ENCODE peak calls at places on chromosome 6, in nine cellular contexts. One of them, this sample, is unnamed.

GRCh38 chr6:51559059-51559458 is 528.4 kb downstream of the PKHD1 start:
- DNase-seq in adrenal gland: no peak
- DNase-seq in K562: no peak
- DNase-seq in B cell: no peak
- DNase-seq in AG09309: no peak
- DNase-seq in fibroblast of the aortic adventitia: no peak
- DNase-seq in nephron progenitor cell: no peak
- DNase-seq in neural progenitor cell: no peak
- DNase-seq in lower leg skin: no peak
- DNase-seq in this sample: no peak

GRCh38 chr6:53189554-53189953 is 40.9 kb upstream of the GCM1 start:
- DNase-seq in adrenal gland: no peak
- DNase-seq in K562: no peak
- DNase-seq in B cell: no peak
- DNase-seq in AG09309: peak; percentile 27
- DNase-seq in fibroblast of the aortic adventitia: peak; percentile 85
- DNase-seq in nephron progenitor cell: no peak
- DNase-seq in neural progenitor cell: no peak
- DNase-seq in lower leg skin: no peak
- DNase-seq in this sample: no peak

GRCh38 chr6:170190046-170190445 is 100.8 kb downstream of the DLL1 start:
- DNase-seq in adrenal gland: no peak
- DNase-seq in K562: no peak
- DNase-seq in B cell: no peak
- DNase-seq in AG09309: no peak
- DNase-seq in fibroblast of the aortic adventitia: no peak
- DNase-seq in nephron progenitor cell: no peak
- DNase-seq in neural progenitor cell: no peak
- DNase-seq in lower leg skin: no peak
- DNase-seq in this sample: no peak

GRCh38 chr6:25157842-25158241 is 121.3 kb upstream of the CARMIL1 start:
- DNase-seq in adrenal gland: no peak
- DNase-seq in K562: no peak
- DNase-seq in B cell: no peak
- DNase-seq in AG09309: no peak
- DNase-seq in fibroblast of the aortic adventitia: no peak
- DNase-seq in nephron progenitor cell: no peak
- DNase-seq in neural progenitor cell: no peak
- DNase-seq in lower leg skin: no peak
- DNase-seq in this sample: no peak

GRCh38 chr6:132893772-132894490 is 79.6 kb downstream of the RPS12 start:
- DNase-seq in adrenal gland: no peak
- DNase-seq in K562: no peak
- DNase-seq in B cell: no peak
- DNase-seq in AG09309: no peak
- DNase-seq in fibroblast of the aortic adventitia: no peak
- DNase-seq in nephron progenitor cell: no peak
- DNase-seq in neural progenitor cell: no peak
- DNase-seq in lower leg skin: no peak
- DNase-seq in this sample: no peak

GRCh38 chr6:143569035-143569434 is 57.5 kb upstream of the FUCA2 start:
- DNase-seq in adrenal gland: no peak
- DNase-seq in K562: no peak
- DNase-seq in B cell: no peak
- DNase-seq in AG09309: no peak
- DNase-seq in fibroblast of the aortic adventitia: no peak
- DNase-seq in nephron progenitor cell: no peak
- DNase-seq in neural progenitor cell: no peak
- DNase-seq in lower leg skin: no peak
- DNase-seq in this sample: no peak

GRCh38 chr6:20840675-20841074 is 306.4 kb downstream of the CDKAL1 start:
- DNase-seq in adrenal gland: no peak
- DNase-seq in K562: no peak
- DNase-seq in B cell: no peak
- DNase-seq in AG09309: peak; percentile 55
- DNase-seq in fibroblast of the aortic adventitia: peak; percentile 66
- DNase-seq in nephron progenitor cell: no peak
- DNase-seq in neural progenitor cell: no peak
- DNase-seq in lower leg skin: no peak
- DNase-seq in this sample: no peak

GRCh38 chr6:165684333-165684732 is 21.3 kb upstream of the PDE10A start:
- DNase-seq in adrenal gland: no peak
- DNase-seq in K562: no peak
- DNase-seq in B cell: no peak
- DNase-seq in AG09309: no peak
- DNase-seq in fibroblast of the aortic adventitia: no peak
- DNase-seq in nephron progenitor cell: no peak
- DNase-seq in neural progenitor cell: no peak
- DNase-seq in lower leg skin: no peak
- DNase-seq in this sample: no peak

GRCh38 chr6:36200154-36200891 is 3.8 kb downstream of the BRPF3 start:
- DNase-seq in adrenal gland: no peak
- DNase-seq in K562: no peak
- DNase-seq in B cell: no peak
- DNase-seq in AG09309: no peak
- DNase-seq in fibroblast of the aortic adventitia: no peak
- DNase-seq in nephron progenitor cell: no peak
- DNase-seq in neural progenitor cell: no peak
- DNase-seq in lower leg skin: no peak
- DNase-seq in this sample: no peak

GRCh38 chr6:105474234-105474633 is 71.4 kb upstream of the PREP start:
- DNase-seq in adrenal gland: no peak
- DNase-seq in K562: no peak
- DNase-seq in B cell: no peak
- DNase-seq in AG09309: peak; percentile 53
- DNase-seq in fibroblast of the aortic adventitia: peak; percentile 77
- DNase-seq in nephron progenitor cell: no peak
- DNase-seq in neural progenitor cell: peak; percentile 28
- DNase-seq in lower leg skin: no peak
- DNase-seq in this sample: no peak

GRCh38 chr6:134495893-134496253 is 178.0 kb upstream of the SGK1 start:
- DNase-seq in adrenal gland: no peak
- DNase-seq in K562: no peak
- DNase-seq in B cell: no peak
- DNase-seq in AG09309: no peak
- DNase-seq in fibroblast of the aortic adventitia: no peak
- DNase-seq in nephron progenitor cell: no peak
- DNase-seq in neural progenitor cell: no peak
- DNase-seq in lower leg skin: no peak
- DNase-seq in this sample: no peak

GRCh38 chr6:160387887-160388286 is 39.7 kb downstream of the SLC22A3 start:
- DNase-seq in adrenal gland: no peak
- DNase-seq in K562: no peak
- DNase-seq in B cell: no peak
- DNase-seq in AG09309: no peak
- DNase-seq in fibroblast of the aortic adventitia: no peak
- DNase-seq in nephron progenitor cell: no peak
- DNase-seq in neural progenitor cell: no peak
- DNase-seq in lower leg skin: no peak
- DNase-seq in this sample: no peak

GRCh38 chr6:160388922-160389321 is 40.7 kb downstream of the SLC22A3 start:
- DNase-seq in adrenal gland: no peak
- DNase-seq in K562: no peak
- DNase-seq in B cell: no peak
- DNase-seq in AG09309: no peak
- DNase-seq in fibroblast of the aortic adventitia: peak; percentile 12
- DNase-seq in nephron progenitor cell: no peak
- DNase-seq in neural progenitor cell: no peak
- DNase-seq in lower leg skin: no peak
- DNase-seq in this sample: no peak

GRCh38 chr6:160382946-160383345 is 34.8 kb downstream of the SLC22A3 start:
- DNase-seq in adrenal gland: no peak
- DNase-seq in K562: no peak
- DNase-seq in B cell: no peak
- DNase-seq in AG09309: no peak
- DNase-seq in fibroblast of the aortic adventitia: no peak
- DNase-seq in nephron progenitor cell: no peak
- DNase-seq in neural progenitor cell: no peak
- DNase-seq in lower leg skin: no peak
- DNase-seq in this sample: no peak

GRCh38 chr6:160391419-160392116 is 43.4 kb downstream of the SLC22A3 start:
- DNase-seq in adrenal gland: peak; percentile 52
- DNase-seq in K562: no peak
- DNase-seq in B cell: no peak
- DNase-seq in AG09309: no peak
- DNase-seq in fibroblast of the aortic adventitia: peak; percentile 48
- DNase-seq in nephron progenitor cell: no peak
- DNase-seq in neural progenitor cell: no peak
- DNase-seq in lower leg skin: no peak
- DNase-seq in this sample: no peak

DNA sequence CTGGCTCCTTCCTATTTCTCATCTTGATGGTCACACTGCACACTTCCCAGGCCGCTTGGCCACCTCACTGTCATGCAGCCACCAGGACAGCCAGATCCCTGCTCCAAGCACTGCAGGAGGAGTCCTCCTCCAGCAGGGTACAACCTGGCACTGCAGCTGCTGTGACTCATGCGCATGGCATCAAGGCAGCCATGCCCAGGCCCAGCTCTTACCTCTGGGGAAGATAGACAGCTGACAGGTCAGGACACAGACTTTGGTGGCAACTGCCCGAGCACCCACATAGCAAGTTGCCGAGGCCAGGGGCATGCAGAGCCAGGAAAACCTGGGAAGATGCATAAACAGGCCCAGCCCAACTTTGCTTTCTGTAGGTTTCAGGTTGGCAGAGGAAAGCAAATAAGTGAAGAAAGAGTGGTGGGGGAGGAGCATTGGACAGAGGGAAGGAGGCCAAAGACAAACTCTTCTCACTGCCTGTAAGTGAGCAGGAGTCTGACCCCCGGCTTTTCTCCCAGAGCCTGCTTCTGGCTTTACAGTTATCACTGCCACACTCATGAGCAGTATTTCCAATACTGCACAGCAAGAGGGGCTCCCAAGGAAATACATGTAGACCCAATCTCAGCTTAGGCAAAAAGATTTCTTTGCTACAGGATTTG is 38.8 kb downstream of the SLC22A3 start:
- DNase-seq in adrenal gland: peak; percentile 72
- DNase-seq in K562: no peak
- DNase-seq in B cell: no peak
- DNase-seq in AG09309: no peak
- DNase-seq in fibroblast of the aortic adventitia: peak; percentile 66
- DNase-seq in nephron progenitor cell: no peak
- DNase-seq in neural progenitor cell: no peak
- DNase-seq in lower leg skin: no peak
- DNase-seq in this sample: no peak
- TF ChIP-seq CTCF in adrenal gland: no peak
- TF ChIP-seq CTCF in K562: no peak
- TF ChIP-seq CTCF in B cell: no peak
- TF ChIP-seq CTCF in AG09309: no peak
- TF ChIP-seq CTCF in fibroblast of the aortic adventitia: peak; percentile 12
- TF ChIP-seq CTCF in nephron progenitor cell: no peak
- TF ChIP-seq CTCF in neural progenitor cell: no peak
- TF ChIP-seq CTCF in lower leg skin: no peak
- TF ChIP-seq CTCF in this sample: no peak

GRCh38 chr6:138293996-138294395 is 75.7 kb upstream of the PBOV1 start:
- DNase-seq in adrenal gland: no peak
- DNase-seq in K562: no peak
- DNase-seq in B cell: no peak
- DNase-seq in AG09309: no peak
- DNase-seq in fibroblast of the aortic adventitia: no peak
- DNase-seq in nephron progenitor cell: no peak
- DNase-seq in neural progenitor cell: no peak
- DNase-seq in lower leg skin: no peak
- DNase-seq in this sample: no peak

GRCh38 chr6:138300469-138300868 is 77.2 kb upstream of the SMIM28 start:
- DNase-seq in adrenal gland: no peak
- DNase-seq in K562: no peak
- DNase-seq in B cell: no peak
- DNase-seq in AG09309: no peak
- DNase-seq in fibroblast of the aortic adventitia: no peak
- DNase-seq in nephron progenitor cell: no peak
- DNase-seq in neural progenitor cell: no peak
- DNase-seq in lower leg skin: no peak
- DNase-seq in this sample: no peak

GRCh38 chr6:138296786-138297185 is 78.5 kb upstream of the PBOV1 start:
- DNase-seq in adrenal gland: no peak
- DNase-seq in K562: no peak
- DNase-seq in B cell: no peak
- DNase-seq in AG09309: no peak
- DNase-seq in fibroblast of the aortic adventitia: no peak
- DNase-seq in nephron progenitor cell: no peak
- DNase-seq in neural progenitor cell: no peak
- DNase-seq in lower leg skin: no peak
- DNase-seq in this sample: no peak

GRCh38 chr6:138296381-138296780 is 78.1 kb upstream of the PBOV1 start:
- DNase-seq in adrenal gland: no peak
- DNase-seq in K562: no peak
- DNase-seq in B cell: no peak
- DNase-seq in AG09309: no peak
- DNase-seq in fibroblast of the aortic adventitia: no peak
- DNase-seq in nephron progenitor cell: no peak
- DNase-seq in neural progenitor cell: no peak
- DNase-seq in lower leg skin: no peak
- DNase-seq in this sample: no peak

GRCh38 chr6:138297761-138298298 is 79.5 kb upstream of the PBOV1 start:
- DNase-seq in adrenal gland: no peak
- DNase-seq in K562: no peak
- DNase-seq in B cell: no peak
- DNase-seq in AG09309: no peak
- DNase-seq in fibroblast of the aortic adventitia: no peak
- DNase-seq in nephron progenitor cell: no peak
- DNase-seq in neural progenitor cell: no peak
- DNase-seq in lower leg skin: no peak
- DNase-seq in this sample: no peak
- TF ChIP-seq CTCF in adrenal gland: no peak
- TF ChIP-seq CTCF in K562: no peak
- TF ChIP-seq CTCF in B cell: no peak
- TF ChIP-seq CTCF in AG09309: no peak
- TF ChIP-seq CTCF in fibroblast of the aortic adventitia: no peak
- TF ChIP-seq CTCF in nephron progenitor cell: no peak
- TF ChIP-seq CTCF in neural progenitor cell: no peak
- TF ChIP-seq CTCF in lower leg skin: no peak
- TF ChIP-seq CTCF in this sample: no peak

GRCh38 chr6:129105035-129105434 is 222.1 kb downstream of the LAMA2 start:
- DNase-seq in adrenal gland: no peak
- DNase-seq in K562: no peak
- DNase-seq in B cell: no peak
- DNase-seq in AG09309: no peak
- DNase-seq in fibroblast of the aortic adventitia: peak; percentile 39
- DNase-seq in nephron progenitor cell: no peak
- DNase-seq in neural progenitor cell: peak; percentile 7
- DNase-seq in lower leg skin: no peak
- DNase-seq in this sample: no peak
- TF ChIP-seq CTCF in adrenal gland: no peak
- TF ChIP-seq CTCF in K562: no peak
- TF ChIP-seq CTCF in B cell: no peak
- TF ChIP-seq CTCF in AG09309: no peak
- TF ChIP-seq CTCF in fibroblast of the aortic adventitia: no peak
- TF ChIP-seq CTCF in nephron progenitor cell: no peak
- TF ChIP-seq CTCF in neural progenitor cell: no peak
- TF ChIP-seq CTCF in lower leg skin: no peak
- TF ChIP-seq CTCF in this sample: no peak

DNA sequence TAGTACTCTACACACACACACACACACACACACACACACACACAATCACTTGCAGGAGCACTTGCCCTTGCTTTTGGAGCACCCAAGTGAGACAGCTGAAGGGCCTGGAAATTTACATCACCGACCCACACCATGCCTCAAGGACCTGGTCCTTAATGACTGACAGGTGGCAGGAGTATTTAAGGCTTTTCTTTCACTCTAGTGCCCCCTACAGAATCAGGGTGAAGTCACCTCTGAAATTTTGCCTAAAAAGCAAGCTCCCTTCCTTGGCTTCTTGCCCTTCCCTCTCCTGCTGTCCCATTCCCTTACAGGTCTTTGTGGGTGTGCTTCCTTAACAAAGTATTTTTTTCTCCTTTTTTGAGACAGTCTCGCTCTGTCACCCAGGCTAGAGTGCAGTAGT is 353.5 kb upstream of the IRAK1BP1 start:
- DNase-seq in adrenal gland: no peak
- DNase-seq in K562: no peak
- DNase-seq in B cell: no peak
- DNase-seq in AG09309: no peak
- DNase-seq in fibroblast of the aortic adventitia: no peak
- DNase-seq in nephron progenitor cell: no peak
- DNase-seq in neural progenitor cell: peak; percentile 59
- DNase-seq in lower leg skin: no peak
- DNase-seq in this sample: no peak
- TF ChIP-seq CTCF in adrenal gland: peak; percentile 8
- TF ChIP-seq CTCF in K562: no peak
- TF ChIP-seq CTCF in B cell: no peak
- TF ChIP-seq CTCF in AG09309: no peak
- TF ChIP-seq CTCF in fibroblast of the aortic adventitia: no peak
- TF ChIP-seq CTCF in nephron progenitor cell: no peak
- TF ChIP-seq CTCF in neural progenitor cell: peak; percentile 59
- TF ChIP-seq CTCF in lower leg skin: no peak
- TF ChIP-seq CTCF in this sample: no peak

This sample was measured in endothelial cell.